ENCODE peak calls at places on chromosomes 12 and 14, in five cellular contexts. X is NCI-H2107, H is kidney tubule cell, G is GM03348, P is fibroblast of lung. L is an unnamed sample.
A peak's percentile ranks its signal among the peaks of the same experiment; 100 is the strongest.

GRCh38 chr12:11601647-11602046 is 47.8 kb upstream of the ETV6 start:
- DNase-seq in X (no peak), H (no peak), G (no peak), P (no peak), L (peak; percentile 14)

GRCh38 chr12:56716458-56716857 is 8.6 kb downstream of the NACA start:
- DNase-seq in X (no peak), H (no peak), G (no peak), P (no peak), L (no peak)

GRCh38 chr14:38065101-38065762 is 142.5 kb upstream of the SSTR1 start:
- DNase-seq in X (no peak), H (no peak), G (no peak), P (no peak), L (peak; percentile 11)

GRCh38 chr14:104844306-104845032 is 20.6 kb upstream of the CEP170B start:
- DNase-seq in X (no peak), H (peak; percentile 16), G (no peak), P (no peak), L (no peak)

GRCh38 chr14:94904636-94905035 is 134.7 kb upstream of the GSC start:
- DNase-seq in X (no peak), H (no peak), G (peak; percentile 63), P (no peak), L (peak; percentile 39)

GRCh38 chr14:93299831-93300230 is 33.0 kb downstream of the BTBD7 start:
- DNase-seq in X (no peak), H (no peak), G (no peak), P (no peak), L (no peak)

GRCh38 chr14:95685978-95686922 is at the start of gene TCL1B:
- DNase-seq in X (no peak), H (no peak), G (no peak), P (no peak), L (no peak)

GRCh38 chr12:2963760-2964292 is 4.6 kb downstream of the TEAD4 start:
- DNase-seq in X (no peak), H (no peak), G (no peak), P (peak; percentile 39), L (no peak)

GRCh38 chr12:3055712-3056467 is 21.3 kb upstream of the TSPAN9 start:
- DNase-seq in X (no peak), H (peak; percentile 28), G (peak; percentile 13), P (no peak), L (no peak)

GRCh38 chr12:66014818-66015217 is 115.7 kb downstream of the LLPH start:
- DNase-seq in X (no peak), H (no peak), G (peak; percentile 51), P (peak; percentile 82), L (peak; percentile 61)

GRCh38 chr14:56211124-56211523 is 92.9 kb downstream of the PELI2 start:
- DNase-seq in X (no peak), H (no peak), G (no peak), P (no peak), L (no peak)